ENCODE peak calls at places on chromosome 7, in seven cellular contexts. N is kidney; U is OCI-LY7; J is heart left ventricle; T is PC-9; A is IMR-90; R is CD8-positive, alpha-beta memory T cell. V is an unnamed sample.
A peak's percentile ranks its signal among the peaks of the same experiment; 100 is the strongest.

GRCh38 chr7:5699467-5699866 is 82.0 kb downstream of the RNF216 start:
- DNase-seq in A (peak; percentile 42), T (no peak), N (no peak), J (no peak), U (no peak), R (no peak), V (no peak)

GRCh38 chr7:155584763-155585531 is 38.6 kb upstream of the CNPY1 start:
- DNase-seq in N (peak; percentile 65), U (no peak), J (peak; percentile 59), A (no peak), T (no peak), R (no peak), V (no peak)

GRCh38 chr7:113140956-113141355 is 22.6 kb upstream of the SMIM30 start:
- DNase-seq in T (no peak), U (no peak), N (no peak), J (no peak), R (no peak), A (no peak), V (no peak)

GRCh38 chr7:26667514-26668133 is 196.8 kb downstream of the SKAP2 start:
- DNase-seq in U (peak; percentile 85), J (peak; percentile 45), R (peak; percentile 57), T (peak; percentile 84), A (peak; percentile 90), N (peak; percentile 54), V (peak; percentile 9)

GRCh38 chr7:100586266-100587025 is at the start of gene FBXO24:
- DNase-seq in J (peak; percentile 100), T (peak; percentile 100), N (peak; percentile 100), U (peak; percentile 100), R (peak; percentile 99), A (peak; percentile 100), V (peak; percentile 100)

GRCh38 chr7:41861642-41862041 is 158.8 kb upstream of the INHBA start:
- DNase-seq in J (no peak), N (no peak), U (no peak), R (no peak), T (no peak), A (no peak), V (no peak)

GRCh38 chr7:69800495-69800894 is 202.2 kb downstream of the AUTS2 start:
- DNase-seq in J (no peak), R (no peak), A (no peak), T (no peak), N (no peak), U (no peak), V (no peak)

GRCh38 chr7:55065511-55066229 is 46.9 kb downstream of the EGFR start:
- DNase-seq in A (peak; percentile 94), N (no peak), U (no peak), J (no peak), T (peak; percentile 79), R (no peak), V (no peak)

GRCh38 chr7:1697499-1698125 is 27.5 kb downstream of the ELFN1 start:
- DNase-seq in J (no peak), A (no peak), T (no peak), U (no peak), R (no peak), N (no peak), V (no peak)

GRCh38 chr7:7641129-7641663 is 644 bp downstream of the UMAD1 start:
- DNase-seq in U (no peak), A (peak; percentile 11), T (no peak), J (peak; percentile 29), N (no peak), R (no peak), V (no peak)

GRCh38 chr7:7490003-7490402 is 45.7 kb downstream of the COL28A1 start:
- DNase-seq in U (no peak), J (no peak), R (no peak), T (no peak), A (no peak), N (no peak), V (no peak)

GRCh38 chr7:43362652-43363428 is 220.1 kb upstream of the STK17A start:
- DNase-seq in J (peak; percentile 55), A (peak; percentile 16), T (peak; percentile 5), R (no peak), N (peak; percentile 73), U (peak; percentile 5), V (no peak)

GRCh38 chr7:4103352-4104091 is 578.6 kb upstream of the FOXK1 start:
- DNase-seq in T (no peak), U (peak; percentile 3), R (no peak), A (peak; percentile 7), N (no peak), J (no peak), V (no peak)

GRCh38 chr7:34208878-34209621 is 303.7 kb downstream of the BMPER start:
- DNase-seq in U (no peak), J (peak; percentile 41), N (no peak), T (no peak), R (no peak), A (no peak), V (no peak)

GRCh38 chr7:101964680-101965079 is 147.3 kb downstream of the CUX1 start:
- DNase-seq in U (no peak), J (no peak), R (no peak), A (no peak), T (no peak), N (no peak), V (no peak)

GRCh38 chr7:134567368-134567767 is 18.5 kb downstream of the AKR1B15 start:
- DNase-seq in R (no peak), A (no peak), T (no peak), J (no peak), U (no peak), N (no peak), V (no peak)

GRCh38 chr7:134557391-134557790 is 8.5 kb downstream of the AKR1B15 start:
- DNase-seq in U (no peak), J (no peak), R (no peak), T (no peak), A (no peak), N (no peak), V (no peak)

GRCh38 chr7:134565643-134566136 is 16.8 kb downstream of the AKR1B15 start:
- DNase-seq in N (no peak), J (no peak), U (no peak), T (peak; percentile 38), A (peak; percentile 55), R (no peak), V (no peak)

GRCh38 chr7:134558370-134558769 is 9.5 kb downstream of the AKR1B15 start:
- DNase-seq in T (no peak), A (no peak), R (no peak), N (no peak), U (no peak), J (no peak), V (no peak)

GRCh38 chr7:134562136-134562535 is 13.2 kb downstream of the AKR1B15 start:
- DNase-seq in J (no peak), A (peak; percentile 47), U (no peak), R (peak; percentile 59), T (no peak), N (no peak), V (no peak)
- H3K27ac ChIP-seq in J (no peak overlapping the region), A (no peak overlapping the region), U (no peak overlapping the region), R (no peak overlapping the region), T (peak overlapping the region; percentile 95), N (no peak overlapping the region), V (no peak overlapping the region)

DNA sequence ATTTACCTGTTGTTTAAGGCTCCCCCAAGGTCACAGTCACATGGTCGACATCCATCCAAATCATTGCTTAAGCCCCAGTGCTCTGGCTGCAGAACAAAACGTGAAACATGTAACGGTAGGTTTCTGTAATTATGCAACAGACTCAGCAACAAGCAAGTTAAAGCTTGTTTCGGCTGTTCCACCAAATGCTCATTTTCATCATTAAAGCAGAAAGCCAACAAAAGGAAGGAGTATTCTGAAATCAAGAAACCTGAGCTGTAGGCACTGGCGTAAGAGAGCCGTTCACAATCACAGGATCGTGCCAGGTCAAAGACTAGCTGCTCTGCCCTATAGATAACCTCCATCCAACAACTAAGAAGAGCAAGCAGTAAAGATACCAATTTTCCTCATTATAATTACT is 30.0 kb downstream of the LAMB1 start:
- DNase-seq in N (no peak), U (no peak), T (no peak), A (no peak), R (no peak), J (no peak), V (no peak)
- H3K4me1 ChIP-seq in N (no peaks in the 10 kb centered on the region), U (no peaks in the 10 kb centered on the region), T (no peaks in the 10 kb centered on the region), A (peaks cover 7% of the 10 kb centered on the region), R (no peaks in the 10 kb centered on the region), J (peaks cover 23% of the 10 kb centered on the region), V (no peaks in the 10 kb centered on the region)

GRCh38 chr7:105003875-105004510 is 10.0 kb upstream of the KMT2E start:
- DNase-seq in U (no peak), A (no peak), J (no peak), N (no peak), R (no peak), T (no peak), V (no peak)

GRCh38 chr7:105000190-105000589 is 13.8 kb upstream of the KMT2E start:
- DNase-seq in J (no peak), U (no peak), T (no peak), R (no peak), A (no peak), N (no peak), V (no peak)

GRCh38 chr7:105001652-105002184 is 12.3 kb upstream of the KMT2E start:
- DNase-seq in N (no peak), J (no peak), R (no peak), T (no peak), A (no peak), U (no peak), V (no peak)

GRCh38 chr7:105000927-105001336 is 13.1 kb upstream of the KMT2E start:
- DNase-seq in R (no peak), N (peak; percentile 58), A (no peak), U (no peak), T (no peak), J (no peak), V (no peak)

GRCh38 chr7:105003275-105003674 is 10.7 kb upstream of the KMT2E start:
- DNase-seq in T (peak; percentile 34), R (no peak), U (no peak), N (no peak), J (peak; percentile 43), A (peak; percentile 82), V (no peak)
- H3K27ac ChIP-seq in T (no peak overlapping the region), R (no peak overlapping the region), U (no peak overlapping the region), N (peak overlapping the region; percentile 26), J (peak overlapping the region; percentile 77), A (peak overlapping the region; percentile 22), V (peak overlapping the region; percentile 63)

DNA sequence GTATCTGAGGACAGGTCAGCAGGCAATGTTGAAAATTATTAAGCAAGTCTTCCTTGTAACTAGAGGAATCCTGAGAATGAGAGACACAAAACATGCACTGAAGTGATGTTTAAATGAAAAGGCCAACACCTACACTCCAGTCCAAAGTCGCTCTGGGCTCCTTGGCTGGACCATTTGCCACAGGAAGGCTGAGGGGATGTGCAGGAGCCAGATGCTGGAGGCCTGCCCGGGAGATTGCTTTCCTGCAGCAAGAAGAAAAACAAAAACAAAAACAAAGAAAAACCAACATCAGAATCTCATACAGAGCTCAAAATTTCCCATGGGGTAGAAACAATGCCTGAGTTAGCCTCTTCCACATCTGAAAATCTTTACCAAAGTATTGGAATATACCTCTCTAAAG is 157.0 kb downstream of the DGKI start:
- DNase-seq in T (no peak), U (no peak), A (no peak), N (no peak), J (no peak), R (no peak), V (no peak)
- H3K4me1 ChIP-seq in T (no peaks in the 10 kb centered on the region), U (no peaks in the 10 kb centered on the region), A (peaks cover 22% of the 10 kb centered on the region), N (no peaks in the 10 kb centered on the region), J (no peaks in the 10 kb centered on the region), R (no peaks in the 10 kb centered on the region), V (no peaks in the 10 kb centered on the region)